ENCODE peak calls at places on chromosomes 6 and 20, in eight cellular contexts. L is ecto neural progenitor cell; I is smooth muscle cell of the brain vasculature; A is activated CD4-positive, alpha-beta T cell treated with anti-CD3 and anti-CD28 coated beads for 36 hours; N is GM06990; B is ELR; G is AG10803; Z is adrenal gland. O is an unnamed sample.

GRCh38 chr6:43436577-43437282 is 9.4 kb downstream of the ABCC10 start:
- DNase-seq in L (no peak), I (peak), A (peak), N (no peak), B (peak), G (peak), Z (peak), O (no peak)

GRCh38 chr6:160031442-160031841 is 62.6 kb downstream of the IGF2R start:
- DNase-seq in L (no peak), I (no peak), A (no peak), N (no peak), B (peak), G (no peak), Z (no peak), O (no peak)

GRCh38 chr6:154197176-154197850 is 158.3 kb downstream of the OPRM1 start:
- DNase-seq in L (no peak), I (peak), A (no peak), N (no peak), B (peak), G (peak), Z (no peak), O (no peak)

GRCh38 chr6:63537126-63537958 is 34.9 kb upstream of the LOC128125822 start:
- DNase-seq in L (no peak), I (no peak), A (no peak), N (peak), B (peak), G (peak), Z (no peak), O (no peak)

GRCh38 chr6:110656492-110656891 is 158.8 kb downstream of the CDK19 start:
- DNase-seq in L (no peak), I (no peak), A (no peak), N (no peak), B (no peak), G (no peak), Z (no peak), O (peak)

GRCh38 chr20:17875981-17876385 is 92.6 kb downstream of the SNX5 start:
- DNase-seq in L (peak), I (no peak), A (no peak), N (no peak), B (no peak), G (no peak), Z (no peak), O (no peak)

GRCh38 chr6:22886881-22887581 is 317.7 kb downstream of the HDGFL1 start:
- DNase-seq in L (no peak), I (no peak), A (no peak), N (peak), B (peak), G (peak), Z (no peak), O (no peak)

GRCh38 chr6:128069180-128069579 is 168.3 kb upstream of the THEMIS start:
- DNase-seq in L (no peak), I (no peak), A (no peak), N (no peak), B (peak), G (peak), Z (no peak), O (no peak)

GRCh38 chr6:44855562-44856494 is 468.3 kb downstream of the CDC5L start:
- DNase-seq in L (no peak), I (no peak), A (no peak), N (no peak), B (peak), G (peak), Z (no peak), O (peak)

GRCh38 chr6:107698146-107698545 is 126.0 kb downstream of the SCML4 start:
- DNase-seq in L (no peak), I (no peak), A (no peak), N (no peak), B (peak), G (peak), Z (no peak), O (no peak)

GRCh38 chr6:24864345-24864744 is 65.6 kb upstream of the ARMH2 start:
- DNase-seq in L (no peak), I (no peak), A (no peak), N (no peak), B (no peak), G (no peak), Z (no peak), O (no peak)

GRCh38 chr6:129753422-129753821 is 43.4 kb upstream of the ARHGAP18 start:
- DNase-seq in L (no peak), I (no peak), A (no peak), N (no peak), B (peak), G (peak), Z (no peak), O (no peak)

GRCh38 chr6:31498748-31499147 is 803 bp downstream of the MICB start:
- DNase-seq in L (peak), I (no peak), A (no peak), N (no peak), B (peak), G (no peak), Z (no peak), O (no peak)

GRCh38 chr6:104884867-104885517 is 25.3 kb upstream of the HACE1 start:
- DNase-seq in L (no peak), I (no peak), A (peak), N (no peak), B (no peak), G (no peak), Z (no peak), O (no peak)

GRCh38 chr6:44276667-44277640 is 6.7 kb downstream of the TMEM151B start:
- DNase-seq in L (no peak), I (no peak), A (no peak), N (no peak), B (no peak), G (no peak), Z (no peak), O (no peak)

GRCh38 chr20:20462185-20462584 is 94.3 kb downstream of the INSM1 start:
- DNase-seq in L (no peak), I (no peak), A (no peak), N (no peak), B (no peak), G (no peak), Z (no peak), O (no peak)

GRCh38 chr6:121222656-121223055 is 111.6 kb downstream of the TBC1D32 start:
- DNase-seq in L (no peak), I (no peak), A (no peak), N (no peak), B (peak), G (peak), Z (no peak), O (peak)

GRCh38 chr20:22560817-22561216 is 23.6 kb downstream of the FOXA2 start:
- DNase-seq in L (no peak), I (no peak), A (no peak), N (no peak), B (no peak), G (no peak), Z (no peak), O (no peak)

GRCh38 chr6:41939848-41940758 is 1.5 kb downstream of the CCND3 start:
- DNase-seq in L (peak), I (no peak), A (peak), N (no peak), B (peak), G (peak), Z (no peak), O (no peak)

GRCh38 chr6:100846276-100846675 is 34.9 kb downstream of the ASCC3 start:
- DNase-seq in L (no peak), I (no peak), A (no peak), N (no peak), B (no peak), G (no peak), Z (no peak), O (no peak)

GRCh38 chr20:34621383-34622367 is 55.2 kb downstream of the PIGU start:
- DNase-seq in L (no peak), I (no peak), A (no peak), N (no peak), B (peak), G (no peak), Z (no peak), O (no peak)

GRCh38 chr20:32756156-32756555 is 6.0 kb upstream of the DNMT3B start:
- DNase-seq in L (no peak), I (no peak), A (no peak), N (no peak), B (no peak), G (no peak), Z (no peak), O (no peak)

GRCh38 chr20:9130407-9130995 is 61.6 kb downstream of the PLCB4 start:
- DNase-seq in L (no peak), I (no peak), A (no peak), N (no peak), B (no peak), G (no peak), Z (no peak), O (no peak)

GRCh38 chr20:58277578-58278344 is 31.8 kb upstream of the RAB22A start:
- DNase-seq in L (no peak), I (no peak), A (no peak), N (no peak), B (no peak), G (no peak), Z (no peak), O (no peak)

GRCh38 chr6:168189679-168190405 is 110.8 kb upstream of the FRMD1 start:
- DNase-seq in L (no peak), I (no peak), A (no peak), N (no peak), B (no peak), G (no peak), Z (no peak), O (no peak)

GRCh38 chr20:33839591-33839990 is 28.4 kb downstream of the CHMP4B start:
- DNase-seq in L (no peak), I (no peak), A (no peak), N (no peak), B (no peak), G (no peak), Z (peak), O (no peak)

GRCh38 chr6:13351271-13351670 is 22.9 kb upstream of the TBC1D7 start:
- DNase-seq in L (peak), I (no peak), A (no peak), N (no peak), B (no peak), G (no peak), Z (no peak), O (peak)

GRCh38 chr6:105424177-105424783 is 21.4 kb upstream of the PREP start:
- DNase-seq in L (peak), I (peak), A (peak), N (no peak), B (peak), G (peak), Z (peak), O (peak)

GRCh38 chr20:16595376-16595775 is 22.1 kb upstream of the KIF16B start:
- DNase-seq in L (peak), I (no peak), A (no peak), N (no peak), B (no peak), G (no peak), Z (no peak), O (no peak)

GRCh38 chr6:151434369-151434768 is 17.6 kb downstream of the RMND1 start:
- DNase-seq in L (no peak), I (no peak), A (no peak), N (no peak), B (no peak), G (no peak), Z (no peak), O (no peak)

GRCh38 chr20:1377984-1378742 is 14.7 kb downstream of the FKBP1A start:
- DNase-seq in L (no peak), I (no peak), A (peak), N (no peak), B (peak), G (peak), Z (no peak), O (no peak)

GRCh38 chr6:145860562-145860961 is 46.0 kb upstream of the FBXO30 start:
- DNase-seq in L (no peak), I (no peak), A (no peak), N (no peak), B (no peak), G (no peak), Z (no peak), O (no peak)